ENCODE peak calls at places on chromosomes 2 and 18, in six cellular contexts. I, K, M, G, R and B are unnamed samples.
A peak's percentile ranks its signal among the peaks of the same experiment; 100 is the strongest.

GRCh38 chr18:41537666-41538065 is 417.4 kb upstream of the PIK3C3 start:
- DNase-seq in M (no peak), G (no peak), R (peak; percentile 55), I (no peak), K (no peak), B (no peak)

GRCh38 chr2:396903-397302 is 109.0 kb upstream of the ALKAL2 start:
- DNase-seq in M (no peak), G (no peak), R (no peak), K (no peak), I (no peak), B (no peak)

GRCh38 chr2:26384183-26384582 is 17.5 kb upstream of the DRC1 start:
- DNase-seq in G (no peak), K (no peak), I (no peak), M (no peak), R (no peak), B (no peak)

GRCh38 chr2:3814846-3815245 is 111.5 kb downstream of the DCDC2C start:
- DNase-seq in K (no peak), M (no peak), R (no peak), G (no peak), I (no peak), B (no peak)

GRCh38 chr2:200185575-200186103 is 120.9 kb upstream of the SPATS2L start:
- DNase-seq in I (no peak), M (no peak), R (no peak), K (no peak), G (no peak), B (no peak)

GRCh38 chr18:63130176-63130575 is 189.4 kb downstream of the BCL2 start:
- DNase-seq in I (no peak), K (no peak), G (no peak), R (no peak), M (no peak), B (no peak)

GRCh38 chr2:64695656-64696310 is 42.1 kb upstream of the SERTAD2 start:
- DNase-seq in K (no peak), I (no peak), G (no peak), M (no peak), R (peak; percentile 72), B (no peak)

GRCh38 chr2:59732861-59733603 is 820.4 kb downstream of the BCL11A start:
- DNase-seq in M (no peak), I (no peak), G (no peak), R (no peak), K (no peak), B (no peak)

GRCh38 chr2:3180082-3180908 is 197.3 kb downstream of the EIPR1 start:
- DNase-seq in G (no peak), R (peak; percentile 14), I (peak; percentile 56), K (no peak), M (no peak), B (no peak)

GRCh38 chr18:35042389-35043066 is 1.3 kb downstream of the MAPRE2 start:
- DNase-seq in R (peak; percentile 87), K (no peak), G (no peak), I (no peak), M (no peak), B (no peak)

GRCh38 chr2:200475795-200476194 is 34.1 kb downstream of the KCTD18 start:
- DNase-seq in G (no peak), R (no peak), M (no peak), I (no peak), K (no peak), B (no peak)

GRCh38 chr18:421236-422155 is 79.0 kb downstream of the COLEC12 start:
- DNase-seq in M (no peak), K (peak; percentile 14), G (no peak), I (no peak), R (peak; percentile 60), B (no peak)

GRCh38 chr2:104919127-104919526 is 65.2 kb downstream of the POU3F3 start:
- DNase-seq in R (no peak), G (no peak), I (no peak), K (no peak), M (no peak), B (no peak)

GRCh38 chr2:16015903-16016265 is 75.5 kb downstream of the MYCN start:
- DNase-seq in R (no peak), I (no peak), G (no peak), K (no peak), M (no peak), B (no peak)

GRCh38 chr2:50661682-50662081 is 370.2 kb downstream of the NRXN1 start:
- DNase-seq in I (no peak), G (no peak), K (no peak), R (no peak), M (no peak), B (no peak)

GRCh38 chr2:1817256-1818127 is 73.2 kb upstream of the PXDN start:
- DNase-seq in K (peak; percentile 83), I (peak; percentile 89), G (peak; percentile 84), R (peak; percentile 32), M (peak; percentile 92), B (peak; percentile 92)

GRCh38 chr2:14866953-14867352 is 234.4 kb downstream of the LRATD1 start:
- DNase-seq in G (no peak), I (no peak), R (no peak), M (no peak), K (no peak), B (no peak)

GRCh38 chr2:158060862-158061435 is 40.7 kb upstream of the UPP2 start:
- DNase-seq in M (peak; percentile 60), R (no peak), K (no peak), G (no peak), I (no peak), B (no peak)

GRCh38 chr2:70541481-70542020 is 12.1 kb downstream of the TGFA start:
- DNase-seq in M (no peak), G (no peak), K (no peak), I (no peak), R (no peak), B (peak; percentile 38)

DNA sequence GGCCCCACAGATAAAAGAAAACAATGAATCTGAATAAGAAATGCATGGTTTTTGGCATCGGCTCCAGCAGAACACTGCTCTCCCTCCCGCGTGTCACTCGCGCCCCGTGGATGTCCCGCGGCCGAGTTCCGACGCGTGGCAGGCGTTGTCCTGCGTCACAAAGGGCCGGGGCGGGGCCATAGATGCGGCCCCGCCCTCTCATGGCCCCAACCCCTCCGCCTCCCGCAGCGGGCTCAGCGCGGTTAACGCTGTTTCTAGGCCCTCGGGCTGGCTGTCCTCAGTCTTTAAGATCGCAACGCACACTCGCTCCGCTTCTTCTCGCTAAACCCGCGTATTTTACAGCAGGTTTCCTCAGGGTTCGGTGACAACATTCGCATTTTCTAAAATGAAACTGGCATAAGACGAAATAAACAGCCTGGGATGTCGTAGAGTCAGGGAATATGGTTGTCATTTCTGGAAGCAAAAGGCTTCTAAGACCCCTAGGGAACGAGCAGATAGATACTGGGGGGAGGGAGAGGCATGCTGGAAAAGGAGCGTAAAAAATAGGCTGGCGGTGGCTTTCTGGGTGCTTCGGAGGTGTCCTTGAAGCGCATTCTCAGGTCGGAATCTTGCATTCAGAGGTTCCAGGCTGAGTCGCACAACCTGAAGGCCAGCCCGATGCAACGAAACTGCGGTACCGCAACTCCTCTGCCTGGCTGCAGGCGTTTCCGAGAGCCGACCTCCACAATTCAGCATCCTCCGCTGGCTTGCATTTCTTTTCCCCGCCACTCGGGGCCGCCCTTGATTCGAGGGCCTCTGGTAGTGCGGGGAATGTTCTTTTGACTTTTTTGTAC is at the start of gene FKBP7:
- DNase-seq in M (peak; percentile 94), K (peak; percentile 83), G (peak; percentile 91), R (peak; percentile 85), I (peak; percentile 98), B (peak; percentile 52)
- TF ChIP-seq POLR2A in M (peak; percentile 77), K (peak; percentile 82), G (peak; percentile 71), R (peak; percentile 63), I (peak; percentile 57), B (peak; percentile 65)

GRCh38 chr2:203330434-203330833 is 2.2 kb downstream of the ABI2 start:
- DNase-seq in R (no peak), K (no peak), G (no peak), I (no peak), M (no peak), B (no peak)

GRCh38 chr2:203327582-203327917 is 644 bp upstream of the ABI2 start:
- DNase-seq in R (no peak), K (no peak), M (no peak), G (no peak), I (no peak), B (peak; percentile 15)

GRCh38 chr2:203326355-203326754 is 1.8 kb upstream of the ABI2 start:
- DNase-seq in R (no peak), K (no peak), M (no peak), I (no peak), G (no peak), B (no peak)

GRCh38 chr2:203327918-203328734 is at the start of gene ABI2:
- DNase-seq in G (peak; percentile 86), I (peak; percentile 89), M (peak; percentile 89), K (peak; percentile 79), R (peak; percentile 81), B (peak; percentile 90)

GRCh38 chr2:203328735-203329549 is 748 bp downstream of the ABI2 start:
- DNase-seq in G (peak; percentile 53), R (peak; percentile 62), K (peak; percentile 20), I (peak; percentile 81), M (peak; percentile 58), B (peak; percentile 38)
- TF ChIP-seq POLR2A in G (no peak), R (no peak), K (no peak), I (no peak), M (no peak), B (no peak)

GRCh38 chr2:183123959-183124221 is 353 bp upstream of the NUP35 start:
- DNase-seq in R (no peak), K (no peak), I (no peak), M (no peak), G (no peak), B (no peak)

GRCh38 chr2:183124957-183125255 is 663 bp downstream of the NUP35 start:
- DNase-seq in K (no peak), G (no peak), I (no peak), R (no peak), M (no peak), B (no peak)

GRCh38 chr2:183125659-183126341 is 1.6 kb downstream of the NUP35 start:
- DNase-seq in M (no peak), K (no peak), R (no peak), G (no peak), I (no peak), B (no peak)

GRCh38 chr2:183123117-183123958 is 905 bp upstream of the NUP35 start:
- DNase-seq in M (no peak), K (no peak), I (no peak), G (no peak), R (no peak), B (no peak)

DNA sequence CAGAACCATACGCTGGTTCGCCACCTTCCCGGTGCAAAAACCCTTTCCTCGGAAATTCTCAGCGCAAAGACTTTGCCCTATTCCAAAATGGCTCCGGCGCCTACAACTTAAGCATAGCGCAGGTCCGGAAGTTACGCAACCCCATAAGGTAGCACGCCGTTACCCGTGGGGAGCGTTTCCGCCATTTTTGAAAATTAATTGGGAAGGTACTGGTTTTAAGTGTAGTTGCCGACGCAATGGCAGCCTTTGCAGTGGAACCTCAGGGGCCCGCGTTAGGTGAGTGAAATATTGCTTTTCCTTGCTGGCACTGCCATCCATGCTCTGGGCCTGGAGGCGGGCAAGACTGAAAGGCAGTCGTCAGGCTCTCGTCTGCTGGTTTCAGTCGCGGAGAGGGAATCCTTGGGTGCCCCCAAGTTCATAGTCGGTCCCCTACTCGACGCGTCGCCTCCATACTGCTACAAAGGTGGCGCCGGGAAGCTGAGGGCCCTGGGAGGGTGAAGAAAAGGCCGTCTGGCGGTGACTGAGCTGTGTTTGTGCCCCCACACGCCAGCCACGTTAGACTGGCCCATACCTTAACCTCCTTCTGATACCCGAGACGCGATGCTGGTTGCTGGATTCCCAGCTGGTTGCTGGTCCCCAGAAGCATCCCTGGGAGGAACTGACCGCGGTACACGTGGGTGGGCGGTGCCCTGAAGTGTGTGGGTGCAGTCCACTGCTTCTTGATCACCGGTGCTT is at the start of gene NUP35:
- DNase-seq in R (peak; percentile 98), I (peak; percentile 92), M (peak; percentile 97), K (peak; percentile 91), G (peak; percentile 89), B (peak; percentile 55)
- TF ChIP-seq POLR2A in R (peak; percentile 42), I (no peak), M (peak; percentile 44), K (peak; percentile 76), G (peak; percentile 16), B (peak; percentile 48)

GRCh38 chr2:85561280-85562212 is at the start of gene GGCX:
- DNase-seq in M (peak; percentile 97), I (peak; percentile 99), G (peak; percentile 98), K (peak; percentile 97), R (peak; percentile 96), B (peak; percentile 81)
- TF ChIP-seq POLR2A in M (peak; percentile 82), I (peak; percentile 84), G (peak; percentile 91), K (peak; percentile 86), R (peak; percentile 95), B (peak; percentile 88)